ENCODE peak calls at places on chromosome 1, in six cellular contexts. I is CD8-positive, alpha-beta memory T cell; P is caudate nucleus; Y is HTR-8/SVneo; D is SJCRH30; O is iris pigment epithelial cell. V is an unnamed sample.

GRCh38 chr1:202107801-202108731 is 14.7 kb upstream of the GPR37L1 start:
- DNase-seq in O (no peak), D (no peak), P (no peak), I (no peak), Y (no peak), V (peak)

GRCh38 chr1:20426923-20427322 is 59.1 kb downstream of the CAMK2N1 start:
- DNase-seq in P (no peak), Y (peak), D (no peak), I (no peak), O (peak), V (no peak)

GRCh38 chr1:150464422-150464826 is 22.8 kb upstream of the TARS2 start:
- DNase-seq in O (peak), P (peak), D (peak), Y (peak), I (peak), V (peak)

GRCh38 chr1:169538998-169539871 is 47.0 kb downstream of the F5 start:
- DNase-seq in O (peak), Y (peak), D (peak), P (no peak), I (no peak), V (no peak)

GRCh38 chr1:62588000-62588399 is 9.3 kb upstream of the ANGPTL3 start:
- DNase-seq in Y (no peak), D (peak), P (no peak), I (no peak), O (peak), V (no peak)

GRCh38 chr1:246513619-246514343 is 6.7 kb upstream of the SMYD3 start:
- DNase-seq in D (no peak), I (no peak), O (no peak), Y (no peak), P (no peak), V (no peak)

GRCh38 chr1:180133193-180133592 is 21.5 kb upstream of the QSOX1 start:
- DNase-seq in P (no peak), O (no peak), Y (no peak), I (no peak), D (no peak), V (peak)

GRCh38 chr1:33815061-33815460 is 48.8 kb upstream of the HMGB4 start:
- DNase-seq in D (no peak), O (peak), I (no peak), Y (peak), P (no peak), V (no peak)

GRCh38 chr1:17829579-17829978 is 74.4 kb downstream of the ACTL8 start:
- DNase-seq in O (no peak), D (no peak), Y (no peak), I (no peak), P (no peak), V (no peak)

GRCh38 chr1:85628791-85629531 is 48.4 kb downstream of the CCN1 start:
- DNase-seq in Y (peak), D (peak), P (no peak), I (no peak), O (peak), V (no peak)